ENCODE peak calls at places on chromosomes 5 and 9, in six cellular contexts. S, O, U, E, X and G are unnamed samples.

GRCh38 chr9:27414215-27414731 is 109.8 kb upstream of the IFNK start:
- DNase-seq in X (no peak), O (no peak), U (no peak), E (no peak), S (no peak), G (peak)

GRCh38 chr5:52710310-52710971 is 77.3 kb upstream of the ITGA1 start:
- DNase-seq in E (no peak), S (no peak), U (no peak), O (no peak), X (no peak), G (no peak)

GRCh38 chr5:96384353-96384752 is 48.7 kb downstream of the PCSK1 start:
- DNase-seq in S (no peak), E (peak), O (peak), U (no peak), X (no peak), G (peak)

GRCh38 chr5:78597068-78597857 is 51.3 kb downstream of the LHFPL2 start:
- DNase-seq in E (peak), S (no peak), X (no peak), U (no peak), O (no peak), G (peak)

GRCh38 chr5:152686931-152687330 is 281.9 kb upstream of the NMUR2 start:
- DNase-seq in X (no peak), O (peak), U (peak), S (no peak), E (no peak), G (no peak)

GRCh38 chr9:2601785-2602378 is 19.7 kb upstream of the VLDLR start:
- DNase-seq in X (no peak), S (no peak), O (no peak), U (no peak), E (no peak), G (no peak)

GRCh38 chr5:103454774-103455173 is 107.8 kb downstream of the NUDT12 start:
- DNase-seq in S (no peak), U (no peak), X (no peak), E (peak), O (no peak), G (no peak)

GRCh38 chr9:105405514-105406131 is 42.2 kb upstream of the FSD1L start:
- DNase-seq in U (no peak), S (no peak), O (no peak), X (no peak), E (peak), G (peak)

GRCh38 chr9:122228906-122229837 is at the start of gene LHX6:
- DNase-seq in O (peak), U (no peak), E (peak), X (no peak), S (no peak), G (peak)

GRCh38 chr5:172722309-172722815 is 48.6 kb downstream of the DUSP1 start:
- DNase-seq in O (peak), X (no peak), U (no peak), E (no peak), S (no peak), G (peak)

GRCh38 chr5:136427421-136427820 is 62.1 kb upstream of the TRPC7 start:
- DNase-seq in O (no peak), U (no peak), S (no peak), X (no peak), E (no peak), G (no peak)

GRCh38 chr9:105187781-105188180 is 56.7 kb upstream of the SLC44A1 start:
- DNase-seq in O (no peak), X (no peak), E (peak), U (no peak), S (no peak), G (peak)

GRCh38 chr9:72980600-72981265 is 27.9 kb upstream of the ALDH1A1 start:
- DNase-seq in E (no peak), X (no peak), O (no peak), U (no peak), S (no peak), G (no peak)

GRCh38 chr5:71680510-71680909 is 38.6 kb upstream of the CARTPT start:
- DNase-seq in S (no peak), X (no peak), O (no peak), E (no peak), U (no peak), G (no peak)

GRCh38 chr9:120439147-120439546 is 140.8 kb downstream of the CDK5RAP2 start:
- DNase-seq in U (peak), S (peak), X (no peak), E (peak), O (peak), G (no peak)

GRCh38 chr5:41182666-41183065 is 30.7 kb downstream of the C6 start:
- DNase-seq in X (no peak), O (peak), U (no peak), S (no peak), E (no peak), G (no peak)

GRCh38 chr9:128006360-128007024 is 25.7 kb upstream of the EEIG1 start:
- DNase-seq in S (no peak), X (no peak), O (no peak), E (peak), U (no peak), G (peak)

GRCh38 chr5:141878186-141878770 is at the start of gene PCDH1:
- DNase-seq in S (no peak), X (no peak), O (peak), E (peak), U (no peak), G (peak)

GRCh38 chr9:132842124-132843005 is 35.7 kb downstream of the AK8 start:
- DNase-seq in X (no peak), U (no peak), O (peak), E (no peak), S (no peak), G (no peak)

GRCh38 chr5:97067296-97067695 is 75.1 kb downstream of the LIX1 start:
- DNase-seq in U (no peak), O (no peak), E (no peak), X (no peak), S (no peak), G (no peak)

GRCh38 chr5:127068771-127069330 is 4.5 kb downstream of the C5orf63 start:
- DNase-seq in U (no peak), S (no peak), E (peak), X (no peak), O (no peak), G (no peak)

GRCh38 chr5:1019001-1019651 is 10.5 kb downstream of the NKD2 start:
- DNase-seq in E (no peak), U (no peak), O (no peak), S (no peak), X (no peak), G (no peak)
- H2BK15ac ChIP-seq in E (no peak), U (no peak), O (no peak), S (no peak), X (no peak), G (no peak)

GRCh38 chr5:74679968-74680367 is 5.1 kb upstream of the HEXB start:
- DNase-seq in O (no peak), U (no peak), E (peak), S (no peak), X (no peak), G (peak)

GRCh38 chr5:74685979-74686631 is 1.1 kb downstream of the HEXB start:
- DNase-seq in X (no peak), O (peak), U (no peak), E (peak), S (no peak), G (peak)

GRCh38 chr5:74686962-74687751 is 2.1 kb downstream of the HEXB start:
- DNase-seq in U (no peak), S (no peak), E (peak), O (no peak), X (no peak), G (peak)

GRCh38 chr5:74682636-74683035 is 2.4 kb upstream of the HEXB start:
- DNase-seq in O (no peak), E (no peak), S (no peak), X (no peak), U (no peak), G (no peak)

GRCh38 chr5:74684900-74685851 is at the start of gene HEXB:
- DNase-seq in U (peak), S (peak), E (peak), O (peak), X (peak), G (peak)
- H3K27ac ChIP-seq in U (no peak), S (no peak), E (peak), O (no peak), X (peak), G (no peak)

DNA sequence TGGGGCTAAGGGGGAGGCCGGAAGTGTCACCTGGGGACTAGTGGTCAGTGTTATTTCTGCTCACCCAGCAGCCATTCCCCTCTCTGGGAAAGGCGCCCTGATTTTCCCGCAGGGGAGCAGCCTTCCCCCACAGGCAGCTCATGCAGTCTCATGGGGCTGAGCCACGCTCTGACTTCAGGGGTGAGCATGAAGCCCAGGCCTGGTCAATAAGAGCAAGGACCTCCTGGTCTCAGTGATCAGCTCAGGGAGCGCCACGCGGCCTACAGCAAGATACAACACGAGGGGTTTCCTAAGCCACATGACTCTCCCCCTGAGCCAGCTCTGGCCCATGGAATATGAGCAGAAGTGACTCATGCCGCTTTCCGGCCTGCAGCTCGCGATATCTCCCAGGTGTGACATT is 46.3 kb upstream of the GFPT2 start:
- DNase-seq in X (no peak), U (no peak), S (no peak), O (no peak), E (no peak), G (no peak)
- H2BK15ac ChIP-seq in X (no peak), U (no peak), S (no peak), O (no peak), E (no peak), G (no peak)

GRCh38 chr5:123425444-123425843 is 2.2 kb upstream of the CEP120 start:
- DNase-seq in E (no peak), U (no peak), X (no peak), O (no peak), S (no peak), G (no peak)

GRCh38 chr5:123434796-123435195 is 11.6 kb upstream of the CEP120 start:
- DNase-seq in U (no peak), O (no peak), E (no peak), X (no peak), S (no peak), G (no peak)

GRCh38 chr5:123428521-123429220 is 5.5 kb upstream of the CEP120 start:
- DNase-seq in O (no peak), E (no peak), S (no peak), X (no peak), U (no peak), G (no peak)

GRCh38 chr5:123429993-123430392 is 6.8 kb upstream of the CEP120 start:
- DNase-seq in O (no peak), S (no peak), U (no peak), X (no peak), E (peak), G (peak)

GRCh38 chr5:123429221-123429954 is 6.2 kb upstream of the CEP120 start:
- DNase-seq in X (no peak), S (no peak), U (no peak), E (no peak), O (no peak), G (no peak)
- H3K27ac ChIP-seq in X (no peak), S (no peak), U (no peak), E (peak), O (no peak), G (no peak)

DNA sequence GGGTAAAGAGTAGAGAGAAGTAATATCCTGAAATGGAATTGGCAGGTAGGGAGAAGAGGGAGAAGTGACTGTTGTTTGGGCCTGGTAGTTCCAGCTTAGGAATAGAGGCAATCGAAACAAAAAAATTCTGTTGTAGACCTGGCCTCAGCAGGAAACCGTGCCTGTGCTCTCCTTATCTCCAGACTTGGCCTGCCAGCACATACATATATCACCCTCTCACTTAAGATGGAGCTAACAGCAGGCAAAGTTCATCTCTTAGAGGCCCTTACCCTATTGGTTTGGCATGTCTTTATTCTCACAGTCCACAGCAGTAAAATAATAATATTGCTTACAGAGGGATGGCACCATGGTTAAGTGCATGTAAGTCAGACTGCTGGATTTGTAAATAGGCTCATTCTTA is 19.6 kb upstream of the TNC start:
- DNase-seq in O (peak), E (no peak), S (no peak), X (no peak), U (no peak), G (no peak)
- H2BK15ac ChIP-seq in O (peak), E (peak), S (no peak), X (no peak), U (no peak), G (no peak)

GRCh38 chr5:143583385-143583784 is 179.9 kb upstream of the NR3C1 start:
- DNase-seq in X (no peak), U (no peak), O (no peak), E (no peak), S (no peak), G (no peak)

GRCh38 chr5:143581649-143582048 is 178.2 kb upstream of the NR3C1 start:
- DNase-seq in S (no peak), U (no peak), X (no peak), E (no peak), O (no peak), G (no peak)

GRCh38 chr5:143581148-143581547 is 177.7 kb upstream of the NR3C1 start:
- DNase-seq in S (no peak), U (no peak), X (no peak), E (no peak), O (no peak), G (no peak)

GRCh38 chr5:143582176-143582575 is 178.7 kb upstream of the NR3C1 start:
- DNase-seq in U (no peak), E (no peak), X (no peak), S (no peak), O (no peak), G (no peak)

DNA sequence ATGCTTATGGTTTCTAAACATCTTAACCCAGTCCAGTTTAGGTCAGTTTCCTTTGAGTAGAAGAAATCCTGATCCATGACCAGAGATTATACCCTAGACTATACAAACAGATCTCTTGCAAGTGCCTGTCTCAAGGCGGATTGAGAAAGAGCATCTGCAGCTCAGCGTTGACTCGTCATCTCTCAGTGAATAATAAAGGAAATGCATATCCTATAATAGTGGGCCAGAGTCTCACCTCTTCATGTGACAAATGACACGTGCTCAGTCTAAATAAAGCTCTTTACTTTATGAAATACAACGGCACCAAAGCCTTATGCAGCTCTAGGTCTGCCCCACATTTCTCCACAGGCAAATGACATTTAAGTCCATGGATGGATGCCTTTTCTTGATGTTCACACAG is 179.4 kb upstream of the NR3C1 start:
- DNase-seq in S (no peak), U (no peak), X (no peak), O (no peak), E (peak), G (peak)
- H3K27ac ChIP-seq in S (no peak), U (no peak), X (no peak), O (no peak), E (no peak), G (no peak)

GRCh38 chr5:130799015-130799414 is 366.0 kb downstream of the HINT1 start:
- DNase-seq in E (no peak), O (no peak), S (no peak), X (no peak), U (no peak), G (no peak)
- H2BK15ac ChIP-seq in E (no peak), O (no peak), S (no peak), X (no peak), U (no peak), G (no peak)

GRCh38 chr5:93206203-93206602 is 374.8 kb downstream of the NR2F1-AS1 start:
- DNase-seq in O (no peak), S (no peak), X (no peak), E (no peak), U (no peak), G (no peak)

GRCh38 chr5:93196986-93197385 is 384.0 kb downstream of the NR2F1-AS1 start:
- DNase-seq in S (no peak), E (no peak), O (no peak), X (no peak), U (no peak), G (no peak)

DNA sequence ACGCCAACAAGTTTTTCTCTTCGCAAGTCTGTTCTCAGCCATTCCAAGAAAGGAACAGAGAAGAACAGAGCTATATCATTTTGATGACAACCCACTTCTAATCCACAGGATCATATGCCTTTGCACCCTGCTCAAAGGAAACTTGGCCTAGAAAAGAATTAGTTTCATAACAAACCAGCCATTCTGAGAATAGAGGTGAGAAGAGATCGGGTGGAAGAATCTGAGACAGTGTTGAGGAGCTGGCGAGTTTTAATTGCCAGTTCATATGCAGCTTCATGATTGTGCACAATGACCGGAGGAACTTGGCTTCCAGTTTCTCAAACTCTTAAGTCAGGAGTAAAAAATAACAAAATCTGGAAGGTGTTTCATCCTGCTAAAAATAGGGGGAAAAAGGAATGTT is 380.0 kb downstream of the NR2F1-AS1 start:
- DNase-seq in O (no peak), X (no peak), E (no peak), S (no peak), U (no peak), G (no peak)
- H3K27ac ChIP-seq in O (no peak), X (no peak), E (no peak), S (no peak), U (no peak), G (no peak)

GRCh38 chr9:92725266-92725545 is 39.4 kb downstream of the BICD2 start:
- DNase-seq in S (no peak), X (no peak), O (no peak), U (peak), E (no peak), G (no peak)

GRCh38 chr9:92722386-92723298 is 42.0 kb downstream of the BICD2 start:
- DNase-seq in S (no peak), X (no peak), E (no peak), O (no peak), U (no peak), G (no peak)

GRCh38 chr9:92723299-92723625 is 41.4 kb downstream of the BICD2 start:
- DNase-seq in X (no peak), O (no peak), E (peak), S (no peak), U (no peak), G (peak)

GRCh38 chr9:92724528-92725265 is 39.9 kb downstream of the BICD2 start:
- DNase-seq in U (peak), O (no peak), E (no peak), S (no peak), X (no peak), G (no peak)

DNA sequence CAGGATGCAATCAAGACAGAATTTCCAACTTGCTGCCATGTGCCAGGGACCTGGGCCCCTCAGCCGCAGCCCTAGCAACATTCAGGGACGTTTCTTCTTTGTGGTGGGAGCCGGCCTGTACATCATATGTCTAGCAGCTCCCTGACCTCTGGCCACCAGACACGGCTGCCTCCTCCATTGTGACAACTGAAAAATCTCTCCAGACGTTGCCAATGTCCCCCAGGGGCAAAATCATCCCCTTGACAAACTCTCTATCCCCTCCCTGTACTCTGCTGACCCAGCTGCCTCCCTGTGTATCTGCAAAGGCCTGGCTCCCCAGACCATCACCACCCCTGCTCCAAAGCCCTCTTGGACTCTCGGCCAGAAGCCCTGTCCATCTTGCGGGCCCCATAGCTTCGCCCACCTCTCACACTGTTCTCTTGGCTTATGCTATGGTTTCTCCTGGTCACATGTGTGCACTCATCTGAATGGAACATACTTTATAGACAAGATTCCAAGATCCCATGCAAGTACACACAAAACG is 40.8 kb downstream of the BICD2 start:
- DNase-seq in S (no peak), X (no peak), E (no peak), O (no peak), U (no peak), G (no peak)
- H2BK15ac ChIP-seq in S (no peak), X (no peak), E (no peak), O (no peak), U (no peak), G (no peak)